ENCODE peak calls at places on chromosomes 4 and X, in nine cellular contexts. One of them, this sample, is unnamed.

GRCh38 chr4:6308890-6309643 is 39.4 kb downstream of the WFS1 start:
- DNase-seq in OCI-LY7: no peak
- DNase-seq in SK-N-SH: peak; percentile 84
- DNase-seq in epithelial cell of esophagus: no peak
- DNase-seq in cardiac muscle cell: peak; percentile 63
- DNase-seq in kidney: no peak
- DNase-seq in adrenal gland: no peak
- DNase-seq in PC-3: no peak
- DNase-seq in colonic mucosa: no peak
- DNase-seq in this sample: no peak

GRCh38 chr4:101200561-101200960 is 146.8 kb downstream of the PPP3CA start:
- DNase-seq in OCI-LY7: no peak
- DNase-seq in SK-N-SH: no peak
- DNase-seq in epithelial cell of esophagus: peak; percentile 91
- DNase-seq in cardiac muscle cell: no peak
- DNase-seq in kidney: no peak
- DNase-seq in adrenal gland: no peak
- DNase-seq in PC-3: peak; percentile 85
- DNase-seq in colonic mucosa: no peak
- DNase-seq in this sample: no peak

GRCh38 chrX:111743316-111743715 is 62.3 kb downstream of the ALG13 start:
- DNase-seq in OCI-LY7: no peak
- DNase-seq in SK-N-SH: no peak
- DNase-seq in epithelial cell of esophagus: peak; percentile 2
- DNase-seq in cardiac muscle cell: no peak
- DNase-seq in kidney: no peak
- DNase-seq in adrenal gland: no peak
- DNase-seq in PC-3: no peak
- DNase-seq in colonic mucosa: no peak
- DNase-seq in this sample: no peak

GRCh38 chr4:39435875-39436563 is 22.7 kb downstream of the RPL9 start:
- DNase-seq in OCI-LY7: no peak
- DNase-seq in SK-N-SH: no peak
- DNase-seq in epithelial cell of esophagus: no peak
- DNase-seq in cardiac muscle cell: no peak
- DNase-seq in kidney: no peak
- DNase-seq in adrenal gland: no peak
- DNase-seq in PC-3: no peak
- DNase-seq in colonic mucosa: no peak
- DNase-seq in this sample: no peak

GRCh38 chrX:43456906-43457305 is 199.2 kb upstream of the MAOA start:
- DNase-seq in OCI-LY7: no peak
- DNase-seq in SK-N-SH: no peak
- DNase-seq in epithelial cell of esophagus: no peak
- DNase-seq in cardiac muscle cell: no peak
- DNase-seq in kidney: no peak
- DNase-seq in adrenal gland: no peak
- DNase-seq in PC-3: no peak
- DNase-seq in colonic mucosa: no peak
- DNase-seq in this sample: no peak

GRCh38 chr4:47106561-47106960 is 75.2 kb downstream of the GABRB1 start:
- DNase-seq in OCI-LY7: no peak
- DNase-seq in SK-N-SH: no peak
- DNase-seq in epithelial cell of esophagus: peak; percentile 37
- DNase-seq in cardiac muscle cell: no peak
- DNase-seq in kidney: no peak
- DNase-seq in adrenal gland: no peak
- DNase-seq in PC-3: no peak
- DNase-seq in colonic mucosa: no peak
- DNase-seq in this sample: no peak

GRCh38 chr4:133150643-133151300 is 1.7 kb downstream of the PCDH10 start:
- DNase-seq in OCI-LY7: no peak
- DNase-seq in SK-N-SH: peak; percentile 20
- DNase-seq in epithelial cell of esophagus: peak; percentile 23
- DNase-seq in cardiac muscle cell: peak; percentile 58
- DNase-seq in kidney: peak; percentile 61
- DNase-seq in adrenal gland: no peak
- DNase-seq in PC-3: no peak
- DNase-seq in colonic mucosa: no peak
- DNase-seq in this sample: peak; percentile 10

GRCh38 chr4:96913437-96914075 is 1073.7 kb downstream of the PDHA2 start:
- DNase-seq in OCI-LY7: no peak
- DNase-seq in SK-N-SH: peak; percentile 45
- DNase-seq in epithelial cell of esophagus: peak; percentile 18
- DNase-seq in cardiac muscle cell: no peak
- DNase-seq in kidney: no peak
- DNase-seq in adrenal gland: no peak
- DNase-seq in PC-3: peak; percentile 15
- DNase-seq in colonic mucosa: no peak
- DNase-seq in this sample: no peak

GRCh38 chr4:148353571-148353970 is 88.6 kb downstream of the NR3C2 start:
- DNase-seq in OCI-LY7: no peak
- DNase-seq in SK-N-SH: no peak
- DNase-seq in epithelial cell of esophagus: no peak
- DNase-seq in cardiac muscle cell: no peak
- DNase-seq in kidney: no peak
- DNase-seq in adrenal gland: no peak
- DNase-seq in PC-3: no peak
- DNase-seq in colonic mucosa: no peak
- DNase-seq in this sample: no peak

GRCh38 chrX:42531431-42531830 is 246.5 kb downstream of the PPP1R2C start:
- DNase-seq in OCI-LY7: no peak
- DNase-seq in SK-N-SH: no peak
- DNase-seq in epithelial cell of esophagus: no peak
- DNase-seq in cardiac muscle cell: no peak
- DNase-seq in kidney: no peak
- DNase-seq in adrenal gland: no peak
- DNase-seq in PC-3: no peak
- DNase-seq in colonic mucosa: no peak
- DNase-seq in this sample: no peak

GRCh38 chrX:130615941-130616340 is 214.2 kb downstream of the RBMX2 start:
- DNase-seq in OCI-LY7: no peak
- DNase-seq in SK-N-SH: no peak
- DNase-seq in epithelial cell of esophagus: no peak
- DNase-seq in cardiac muscle cell: no peak
- DNase-seq in kidney: no peak
- DNase-seq in adrenal gland: no peak
- DNase-seq in PC-3: peak; percentile 53
- DNase-seq in colonic mucosa: no peak
- DNase-seq in this sample: no peak

GRCh38 chr4:147825451-147826287 is 93.8 kb downstream of the ARHGAP10 start:
- DNase-seq in OCI-LY7: no peak
- DNase-seq in SK-N-SH: no peak
- DNase-seq in epithelial cell of esophagus: peak; percentile 60
- DNase-seq in cardiac muscle cell: no peak
- DNase-seq in kidney: no peak
- DNase-seq in adrenal gland: peak; percentile 49
- DNase-seq in PC-3: peak; percentile 7
- DNase-seq in colonic mucosa: peak; percentile 75
- DNase-seq in this sample: no peak

GRCh38 chr4:169246957-169247396 is 23.8 kb downstream of the SH3RF1 start:
- DNase-seq in OCI-LY7: no peak
- DNase-seq in SK-N-SH: no peak
- DNase-seq in epithelial cell of esophagus: no peak
- DNase-seq in cardiac muscle cell: no peak
- DNase-seq in kidney: no peak
- DNase-seq in adrenal gland: no peak
- DNase-seq in PC-3: no peak
- DNase-seq in colonic mucosa: no peak
- DNase-seq in this sample: no peak

DNA sequence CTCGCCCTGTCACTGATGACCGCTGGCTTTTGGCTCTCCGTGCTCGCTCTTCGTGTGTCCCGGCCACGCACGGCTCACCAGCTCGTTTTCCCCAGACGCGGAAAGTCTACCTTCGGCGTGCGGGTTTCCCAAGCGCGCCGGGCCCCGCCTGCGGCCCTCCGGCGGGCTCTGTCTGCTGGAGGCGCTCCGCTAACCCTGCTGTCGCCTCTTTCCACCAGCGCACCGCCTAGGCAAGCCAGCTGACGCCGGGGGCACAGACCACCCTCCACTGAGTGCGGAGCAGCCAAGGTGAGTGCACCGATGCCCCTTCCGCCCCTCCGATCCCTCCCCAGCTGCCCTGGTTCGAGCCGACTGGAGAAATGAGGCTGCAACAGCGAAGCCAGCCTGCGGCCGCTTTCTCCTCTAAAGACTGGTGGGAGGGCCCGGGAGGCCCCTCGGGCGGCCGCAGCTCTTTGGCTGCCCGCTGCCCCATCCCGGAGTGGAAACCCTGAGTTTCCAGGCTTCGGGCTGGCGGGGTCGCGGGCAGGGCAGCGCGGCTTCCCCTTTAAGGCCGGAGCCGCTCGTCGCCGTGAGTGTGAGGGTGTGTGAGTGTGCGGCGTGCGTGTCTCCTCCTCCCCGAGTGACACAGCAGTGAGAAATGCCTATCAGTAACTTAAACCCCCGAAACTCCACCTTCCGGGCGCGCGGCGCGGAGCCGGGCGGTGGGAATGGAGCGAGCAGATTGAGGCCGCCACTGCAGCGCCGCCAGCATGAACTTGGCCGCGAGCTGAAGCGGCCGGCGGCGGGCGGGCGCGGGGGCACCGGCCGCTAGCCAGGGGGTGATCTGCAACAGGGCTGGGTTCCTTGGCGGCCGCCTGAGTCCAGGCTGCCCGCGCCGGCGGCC is at the start of gene MAMLD1:
- DNase-seq in OCI-LY7: no peak
- DNase-seq in SK-N-SH: peak; percentile 53
- DNase-seq in epithelial cell of esophagus: peak; percentile 82
- DNase-seq in cardiac muscle cell: peak; percentile 37
- DNase-seq in kidney: peak; percentile 91
- DNase-seq in adrenal gland: peak; percentile 77
- DNase-seq in PC-3: peak; percentile 84
- DNase-seq in colonic mucosa: peak; percentile 46
- DNase-seq in this sample: no peak
- TF ChIP-seq CTCF in OCI-LY7: no peak
- TF ChIP-seq CTCF in SK-N-SH: peak; percentile 6
- TF ChIP-seq CTCF in epithelial cell of esophagus: no peak
- TF ChIP-seq CTCF in cardiac muscle cell: peak; percentile 9
- TF ChIP-seq CTCF in kidney: no peak
- TF ChIP-seq CTCF in adrenal gland: no peak
- TF ChIP-seq CTCF in PC-3: no peak
- TF ChIP-seq CTCF in colonic mucosa: no peak
- TF ChIP-seq CTCF in this sample: no peak

GRCh38 chr4:153789741-153790651 is 1.1 kb upstream of the SFRP2 start:
- DNase-seq in OCI-LY7: no peak
- DNase-seq in SK-N-SH: peak; percentile 38
- DNase-seq in epithelial cell of esophagus: no peak
- DNase-seq in cardiac muscle cell: no peak
- DNase-seq in kidney: peak; percentile 51
- DNase-seq in adrenal gland: no peak
- DNase-seq in PC-3: no peak
- DNase-seq in colonic mucosa: no peak
- DNase-seq in this sample: peak; percentile 42

GRCh38 chr4:153788419-153789276 is at the start of gene SFRP2:
- DNase-seq in OCI-LY7: no peak
- DNase-seq in SK-N-SH: peak; percentile 44
- DNase-seq in epithelial cell of esophagus: peak; percentile 7
- DNase-seq in cardiac muscle cell: peak; percentile 53
- DNase-seq in kidney: peak; percentile 79
- DNase-seq in adrenal gland: no peak
- DNase-seq in PC-3: no peak
- DNase-seq in colonic mucosa: no peak
- DNase-seq in this sample: no peak

GRCh38 chr4:153792007-153792892 is 3.4 kb upstream of the SFRP2 start:
- DNase-seq in OCI-LY7: no peak
- DNase-seq in SK-N-SH: peak; percentile 82
- DNase-seq in epithelial cell of esophagus: peak; percentile 76
- DNase-seq in cardiac muscle cell: peak; percentile 80
- DNase-seq in kidney: peak; percentile 73
- DNase-seq in adrenal gland: peak; percentile 40
- DNase-seq in PC-3: no peak
- DNase-seq in colonic mucosa: peak; percentile 72
- DNase-seq in this sample: no peak

GRCh38 chr4:153792893-153793227 is 4.0 kb upstream of the SFRP2 start:
- DNase-seq in OCI-LY7: no peak
- DNase-seq in SK-N-SH: no peak
- DNase-seq in epithelial cell of esophagus: no peak
- DNase-seq in cardiac muscle cell: no peak
- DNase-seq in kidney: peak; percentile 38
- DNase-seq in adrenal gland: no peak
- DNase-seq in PC-3: no peak
- DNase-seq in colonic mucosa: no peak
- DNase-seq in this sample: no peak

DNA sequence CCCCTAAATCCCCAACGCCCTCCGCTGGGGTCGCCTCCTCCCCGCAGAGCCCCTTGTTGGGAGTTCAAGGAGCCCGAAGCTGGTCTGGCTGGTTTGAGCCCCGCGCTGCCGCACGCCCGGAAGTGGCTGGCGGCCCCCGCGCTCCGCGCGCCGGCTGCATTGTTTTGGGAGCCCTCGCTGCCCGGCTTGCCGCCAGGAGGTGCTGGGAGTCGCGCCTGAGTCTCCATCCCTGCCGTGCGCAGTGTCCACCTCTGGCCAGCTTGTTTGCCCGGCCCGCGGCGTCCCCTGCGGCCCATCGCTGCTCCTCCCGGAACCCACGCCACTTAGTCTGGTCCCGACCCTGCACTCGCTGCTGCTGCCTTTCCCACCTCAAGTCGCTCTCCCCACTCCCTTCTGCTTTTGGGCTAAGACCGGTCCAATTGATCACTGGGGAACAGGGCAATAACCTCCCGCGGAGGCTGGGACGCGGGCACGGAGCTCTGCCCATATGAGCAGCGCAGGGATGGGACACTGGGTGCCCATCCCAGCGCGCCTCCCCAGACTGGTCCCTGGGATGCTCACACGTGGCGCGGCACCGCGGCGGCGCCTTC is 2.2 kb upstream of the SFRP2 start:
- DNase-seq in OCI-LY7: no peak
- DNase-seq in SK-N-SH: peak; percentile 78
- DNase-seq in epithelial cell of esophagus: peak; percentile 11
- DNase-seq in cardiac muscle cell: peak; percentile 75
- DNase-seq in kidney: peak; percentile 77
- DNase-seq in adrenal gland: no peak
- DNase-seq in PC-3: no peak
- DNase-seq in colonic mucosa: no peak
- DNase-seq in this sample: peak; percentile 62
- TF ChIP-seq CTCF in OCI-LY7: no peak
- TF ChIP-seq CTCF in SK-N-SH: peak; percentile 10
- TF ChIP-seq CTCF in epithelial cell of esophagus: no peak
- TF ChIP-seq CTCF in cardiac muscle cell: peak; percentile 24
- TF ChIP-seq CTCF in kidney: no peak
- TF ChIP-seq CTCF in adrenal gland: no peak
- TF ChIP-seq CTCF in PC-3: no peak
- TF ChIP-seq CTCF in colonic mucosa: no peak
- TF ChIP-seq CTCF in this sample: peak; percentile 7

GRCh38 chr4:67909910-67910905 is 26.4 kb upstream of the TMPRSS11D start:
- DNase-seq in OCI-LY7: peak; percentile 44
- DNase-seq in SK-N-SH: no peak
- DNase-seq in epithelial cell of esophagus: no peak
- DNase-seq in cardiac muscle cell: peak; percentile 9
- DNase-seq in kidney: no peak
- DNase-seq in adrenal gland: no peak
- DNase-seq in PC-3: peak; percentile 70
- DNase-seq in colonic mucosa: no peak
- DNase-seq in this sample: no peak
- TF ChIP-seq CTCF in OCI-LY7: peak; percentile 92
- TF ChIP-seq CTCF in SK-N-SH: peak; percentile 82
- TF ChIP-seq CTCF in epithelial cell of esophagus: peak; percentile 60
- TF ChIP-seq CTCF in cardiac muscle cell: peak; percentile 63
- TF ChIP-seq CTCF in kidney: no peak
- TF ChIP-seq CTCF in adrenal gland: peak; percentile 73
- TF ChIP-seq CTCF in PC-3: peak; percentile 84
- TF ChIP-seq CTCF in colonic mucosa: peak; percentile 72
- TF ChIP-seq CTCF in this sample: peak; percentile 48

GRCh38 chr4:3418029-3418762 is 23.6 kb upstream of the HGFAC start:
- DNase-seq in OCI-LY7: no peak
- DNase-seq in SK-N-SH: no peak
- DNase-seq in epithelial cell of esophagus: peak; percentile 40
- DNase-seq in cardiac muscle cell: no peak
- DNase-seq in kidney: peak; percentile 55
- DNase-seq in adrenal gland: no peak
- DNase-seq in PC-3: peak; percentile 9
- DNase-seq in colonic mucosa: no peak
- DNase-seq in this sample: no peak
- TF ChIP-seq CTCF in OCI-LY7: peak; percentile 50
- TF ChIP-seq CTCF in SK-N-SH: peak; percentile 22
- TF ChIP-seq CTCF in epithelial cell of esophagus: peak; percentile 29
- TF ChIP-seq CTCF in cardiac muscle cell: peak; percentile 11
- TF ChIP-seq CTCF in kidney: no peak
- TF ChIP-seq CTCF in adrenal gland: no peak
- TF ChIP-seq CTCF in PC-3: peak; percentile 46
- TF ChIP-seq CTCF in colonic mucosa: no peak
- TF ChIP-seq CTCF in this sample: no peak